ENCODE peak calls at places on chromosomes 16 and 17, in four cellular contexts. C, Q, A and Y are unnamed samples. For H3K4me1, the result is how much of the 10 kb centered on the place peaks cover.

GRCh38 chr17:55513885-55514590 is 2.8 kb upstream of the SMIM36 start:
- DNase-seq in Q (peak), A (peak), C (peak), Y (no peak)

GRCh38 chr17:68909066-68909465 is 46.1 kb downstream of the ABCA8 start:
- DNase-seq in C (peak), A (no peak), Q (no peak), Y (no peak)

GRCh38 chr16:87740441-87740840 is 25.3 kb downstream of the KLHDC4 start:
- DNase-seq in A (no peak), Q (no peak), C (no peak), Y (no peak)

GRCh38 chr16:86026136-86026905 is 127.4 kb downstream of the IRF8 start:
- DNase-seq in A (no peak), C (no peak), Q (peak), Y (peak)

GRCh38 chr16:69328854-69329316 is 1.5 kb downstream of the PDF start:
- DNase-seq in A (no peak), C (peak), Q (no peak), Y (no peak)

GRCh38 chr17:14506364-14506763 is 205.5 kb downstream of the HS3ST3B1 start:
- DNase-seq in Q (no peak), C (no peak), A (no peak), Y (no peak)

GRCh38 chr17:73528679-73529078 is 115.6 kb downstream of the SDK2 start:
- DNase-seq in C (no peak), Q (no peak), A (no peak), Y (no peak)

GRCh38 chr17:76831316-76831715 is 36.9 kb upstream of the MGAT5B start:
- DNase-seq in A (no peak), C (no peak), Q (no peak), Y (no peak)

GRCh38 chr17:309361-309888 is 43.2 kb downstream of the RPH3AL start:
- DNase-seq in C (peak), A (no peak), Q (no peak), Y (peak)

GRCh38 chr17:51164911-51165679 is 1.1 kb upstream of the NME2 start:
- DNase-seq in C (peak), Q (no peak), A (no peak), Y (no peak)

GRCh38 chr17:69300222-69300621 is 26.7 kb downstream of the ABCA5 start:
- DNase-seq in A (no peak), Q (no peak), C (no peak), Y (no peak)

GRCh38 chr16:29290631-29291247 is 115.8 kb downstream of the NPIPB11 start:
- DNase-seq in Q (peak), A (peak), C (peak), Y (peak)

GRCh38 chr17:73492125-73492801 is 152.0 kb downstream of the SDK2 start:
- DNase-seq in A (no peak), C (peak), Q (no peak), Y (no peak)

GRCh38 chr17:2438823-2439222 is 38.0 kb upstream of the MNT start:
- DNase-seq in Q (no peak), C (no peak), A (no peak), Y (no peak)

GRCh38 chr16:17273142-17273561 is 197.6 kb downstream of the XYLT1 start:
- DNase-seq in Q (no peak), A (no peak), C (no peak), Y (no peak)

GRCh38 chr17:66904760-66905637 is 59.5 kb upstream of the CACNG4 start:
- DNase-seq in Q (no peak), A (no peak), C (peak), Y (no peak)

GRCh38 chr17:81346090-81346907 is 49.0 kb upstream of the BAHCC1 start:
- DNase-seq in A (peak), Q (peak), C (peak), Y (peak)

DNA sequence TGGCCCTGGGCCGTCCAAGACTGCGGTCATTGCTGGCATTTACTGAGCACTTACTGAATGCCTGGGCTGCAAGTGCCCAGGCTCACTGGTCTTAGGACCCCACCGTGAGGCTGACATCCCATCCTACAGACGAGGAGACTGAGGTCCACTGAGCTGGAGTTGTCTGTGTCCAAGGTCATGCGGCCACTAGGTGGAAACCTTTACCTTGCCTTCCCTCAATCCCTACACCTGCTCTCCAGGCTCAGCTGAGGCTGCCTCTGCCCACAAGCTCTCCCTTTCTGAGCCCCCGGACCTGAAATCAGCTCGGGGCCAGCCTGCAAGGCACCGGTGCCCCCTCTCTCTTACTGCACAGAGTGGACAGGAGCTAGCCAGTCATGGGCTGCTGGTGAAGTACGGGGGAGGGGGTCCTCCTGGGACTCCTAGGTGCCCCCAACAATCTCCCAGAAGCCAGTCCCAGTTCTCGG is 1.5 kb downstream of the CASKIN1 start:
- DNase-seq in Q (peak), A (no peak), C (peak), Y (no peak)
- H3K4me3 ChIP-seq in Q (no peak), A (no peak), C (no peak), Y (no peak)

GRCh38 chr17:75549246-75550138 is 24.0 kb downstream of the LLGL2 start:
- DNase-seq in A (no peak), Q (peak), C (no peak), Y (peak)

GRCh38 chr17:75550139-75550465 is 24.6 kb downstream of the LLGL2 start:
- DNase-seq in C (no peak), Q (no peak), A (no peak), Y (no peak)

GRCh38 chr17:75552425-75552824 is 26.9 kb downstream of the LLGL2 start:
- DNase-seq in C (no peak), A (no peak), Q (no peak), Y (no peak)

GRCh38 chr17:75552847-75553552 is 27.5 kb downstream of the LLGL2 start:
- DNase-seq in A (no peak), C (no peak), Q (no peak), Y (no peak)

GRCh38 chr17:75551276-75551675 is 25.8 kb downstream of the LLGL2 start:
- DNase-seq in Q (no peak), A (no peak), C (no peak), Y (no peak)
- TF ChIP-seq CTCF in Q (no peak), A (no peak), C (no peak), Y (no peak)

GRCh38 chr16:89404561-89404960 is 85.8 kb downstream of the ANKRD11 start:
- DNase-seq in Q (peak), A (no peak), C (no peak), Y (no peak)
- H3K4me1 ChIP-seq in Q (under half), A (half or more), C (under half), Y (half or more)

GRCh38 chr17:82419471-82419995 is 1.1 kb upstream of the OGFOD3 start:
- DNase-seq in Q (no peak), C (no peak), A (no peak), Y (no peak)
- H3K4me3 ChIP-seq in Q (peak), C (peak), A (peak), Y (peak)

GRCh38 chr16:68283346-68283745 is 19.0 kb downstream of the SLC7A6 start:
- DNase-seq in A (no peak), C (no peak), Q (no peak), Y (no peak)

GRCh38 chr16:68282064-68282452 is 17.7 kb downstream of the SLC7A6 start:
- DNase-seq in Q (no peak), A (no peak), C (no peak), Y (no peak)

GRCh38 chr16:68281368-68282063 is 17.2 kb downstream of the SLC7A6 start:
- DNase-seq in A (no peak), Q (no peak), C (no peak), Y (no peak)

GRCh38 chr16:68279726-68280125 is 15.4 kb downstream of the SLC7A6 start:
- DNase-seq in Q (no peak), C (no peak), A (no peak), Y (no peak)

GRCh38 chr16:68280160-68280559 is 15.8 kb downstream of the SLC7A6 start:
- DNase-seq in C (no peak), A (no peak), Q (no peak), Y (no peak)
- TF ChIP-seq CTCF in C (no peak), A (no peak), Q (no peak), Y (no peak)

GRCh38 chr17:37490022-37490587 is 414 bp downstream of the DUSP14 start:
- DNase-seq in C (peak), Q (peak), A (peak), Y (peak)
- H3K4me1 ChIP-seq in C (under half), Q (under half), A (under half), Y (under half)

GRCh38 chr17:7560172-7561027 is 1.3 kb upstream of the SENP3 start:
- DNase-seq in A (no peak), C (peak), Q (peak), Y (peak)

GRCh38 chr17:7561589-7562207 is at the start of gene SENP3:
- DNase-seq in Q (peak), C (peak), A (peak), Y (peak)

GRCh38 chr17:7562208-7562605 is 488 bp downstream of the SENP3 start:
- DNase-seq in Q (no peak), C (no peak), A (no peak), Y (no peak)

GRCh38 chr17:7561028-7561575 is 617 bp upstream of the SENP3 start:
- DNase-seq in A (peak), C (peak), Q (peak), Y (peak)

DNA sequence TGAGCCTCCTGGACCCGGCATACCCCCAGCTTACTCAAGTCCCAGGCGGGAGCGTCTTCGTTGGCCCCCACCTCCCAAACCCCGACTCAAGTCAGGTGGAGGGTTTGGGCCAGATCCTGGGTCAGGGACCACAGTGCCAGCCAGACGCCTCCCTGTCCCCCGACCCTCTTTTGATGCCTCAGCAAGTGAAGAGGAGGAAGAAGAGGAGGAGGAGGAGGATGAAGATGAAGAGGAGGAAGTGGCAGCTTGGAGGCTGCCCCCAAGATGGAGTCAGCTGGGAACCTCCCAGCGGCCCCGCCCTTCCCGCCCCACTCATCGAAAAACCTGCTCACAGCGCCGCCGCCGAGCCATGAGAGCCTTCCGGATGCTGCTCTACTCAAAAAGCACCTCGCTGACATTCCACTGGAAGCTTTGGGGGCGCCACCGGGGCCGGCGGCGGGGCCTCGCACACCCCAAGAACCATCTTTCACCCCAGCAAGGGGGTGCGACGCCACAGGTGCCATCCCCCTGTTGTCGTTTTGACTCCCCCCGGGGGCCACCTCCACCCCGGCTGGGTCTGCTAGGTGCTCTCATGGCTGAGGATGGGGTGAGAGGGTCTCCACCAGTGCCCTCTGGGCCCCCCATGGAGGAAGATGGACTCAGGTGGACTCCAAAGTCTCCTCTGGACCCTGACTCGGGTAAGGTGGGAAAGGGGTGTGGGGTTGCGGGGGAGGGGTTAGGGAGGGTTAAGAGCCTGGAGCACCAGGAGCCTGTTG is 1.6 kb downstream of the SENP3 start:
- DNase-seq in C (no peak), Q (no peak), A (no peak), Y (no peak)
- H3K4me3 ChIP-seq in C (peak), Q (no peak), A (no peak), Y (no peak)